ENCODE peak calls at places on chromosomes 5 and 9, in five cellular contexts. One of them, this sample, is unnamed.

GRCh38 chr5:147892696-147893296 is 13.5 kb downstream of the C5orf46 start:
- DNase-seq in NCI-H146: no peak
- DNase-seq in ecto neural progenitor cell: no peak
- DNase-seq in NCI-H1092: no peak
- DNase-seq in H4: no peak
- DNase-seq in this sample: peak

GRCh38 chr9:17731308-17731707 is 152.4 kb downstream of the SH3GL2 start:
- DNase-seq in NCI-H146: no peak
- DNase-seq in ecto neural progenitor cell: no peak
- DNase-seq in NCI-H1092: no peak
- DNase-seq in H4: no peak
- DNase-seq in this sample: no peak

GRCh38 chr5:76735762-76736545 is 20.0 kb downstream of the F2R start:
- DNase-seq in NCI-H146: no peak
- DNase-seq in ecto neural progenitor cell: no peak
- DNase-seq in NCI-H1092: no peak
- DNase-seq in H4: no peak
- DNase-seq in this sample: no peak

GRCh38 chr9:136721339-136722092 is 9.1 kb downstream of the DIPK1B start:
- DNase-seq in NCI-H146: no peak
- DNase-seq in ecto neural progenitor cell: no peak
- DNase-seq in NCI-H1092: no peak
- DNase-seq in H4: no peak
- DNase-seq in this sample: peak

GRCh38 chr5:132056610-132057497 is 3.6 kb upstream of the IL3 start:
- DNase-seq in NCI-H146: no peak
- DNase-seq in ecto neural progenitor cell: peak
- DNase-seq in NCI-H1092: no peak
- DNase-seq in H4: no peak
- DNase-seq in this sample: peak

GRCh38 chr5:82298668-82299067 is 20.5 kb upstream of the RPS23 start:
- DNase-seq in NCI-H146: no peak
- DNase-seq in ecto neural progenitor cell: no peak
- DNase-seq in NCI-H1092: no peak
- DNase-seq in H4: no peak
- DNase-seq in this sample: no peak

GRCh38 chr5:30676223-30676840 is 517.2 kb upstream of the CDH6 start:
- DNase-seq in NCI-H146: no peak
- DNase-seq in ecto neural progenitor cell: no peak
- DNase-seq in NCI-H1092: no peak
- DNase-seq in H4: no peak
- DNase-seq in this sample: no peak

GRCh38 chr9:69535911-69536310 is 136.3 kb downstream of the APBA1 start:
- DNase-seq in NCI-H146: no peak
- DNase-seq in ecto neural progenitor cell: no peak
- DNase-seq in NCI-H1092: no peak
- DNase-seq in H4: no peak
- DNase-seq in this sample: no peak

GRCh38 chr9:114396558-114397218 is 8.9 kb upstream of the AKNA start:
- DNase-seq in NCI-H146: no peak
- DNase-seq in ecto neural progenitor cell: no peak
- DNase-seq in NCI-H1092: no peak
- DNase-seq in H4: peak
- DNase-seq in this sample: no peak

GRCh38 chr5:67963789-67964519 is 251.6 kb upstream of the PIK3R1 start:
- DNase-seq in NCI-H146: no peak
- DNase-seq in ecto neural progenitor cell: no peak
- DNase-seq in NCI-H1092: no peak
- DNase-seq in H4: no peak
- DNase-seq in this sample: no peak

GRCh38 chr5:83472213-83472507 is 616 bp downstream of the VCAN start:
- DNase-seq in NCI-H146: no peak
- DNase-seq in ecto neural progenitor cell: no peak
- DNase-seq in NCI-H1092: no peak
- DNase-seq in H4: no peak
- DNase-seq in this sample: no peak

GRCh38 chr5:156815988-156816599 is 34.0 kb upstream of the PPP1R2B start:
- DNase-seq in NCI-H146: no peak
- DNase-seq in ecto neural progenitor cell: no peak
- DNase-seq in NCI-H1092: no peak
- DNase-seq in H4: no peak
- DNase-seq in this sample: peak

GRCh38 chr5:150511641-150512367 is 3.9 kb downstream of the NDST1 start:
- DNase-seq in NCI-H146: no peak
- DNase-seq in ecto neural progenitor cell: peak
- DNase-seq in NCI-H1092: no peak
- DNase-seq in H4: peak
- DNase-seq in this sample: no peak

GRCh38 chr9:109381011-109381729 is 60.3 kb upstream of the EPB41L4B start:
- DNase-seq in NCI-H146: no peak
- DNase-seq in ecto neural progenitor cell: no peak
- DNase-seq in NCI-H1092: no peak
- DNase-seq in H4: no peak
- DNase-seq in this sample: no peak

GRCh38 chr5:36744041-36744677 is 132.4 kb upstream of the NIPBL start:
- DNase-seq in NCI-H146: no peak
- DNase-seq in ecto neural progenitor cell: no peak
- DNase-seq in NCI-H1092: no peak
- DNase-seq in H4: no peak
- DNase-seq in this sample: no peak

GRCh38 chr9:36922548-36922947 is 111.5 kb downstream of the PAX5 start:
- DNase-seq in NCI-H146: no peak
- DNase-seq in ecto neural progenitor cell: no peak
- DNase-seq in NCI-H1092: no peak
- DNase-seq in H4: peak
- DNase-seq in this sample: no peak

GRCh38 chr9:99601506-99601905 is 220.2 kb upstream of the NR4A3 start:
- DNase-seq in NCI-H146: no peak
- DNase-seq in ecto neural progenitor cell: no peak
- DNase-seq in NCI-H1092: no peak
- DNase-seq in H4: no peak
- DNase-seq in this sample: no peak

GRCh38 chr5:36690041-36690941 is 83.9 kb downstream of the SLC1A3 start:
- DNase-seq in NCI-H146: peak
- DNase-seq in ecto neural progenitor cell: peak
- DNase-seq in NCI-H1092: peak
- DNase-seq in H4: peak
- DNase-seq in this sample: peak

GRCh38 chr5:102296229-102296817 is at the start of gene SLCO4C1:
- DNase-seq in NCI-H146: peak
- DNase-seq in ecto neural progenitor cell: peak
- DNase-seq in NCI-H1092: peak
- DNase-seq in H4: no peak
- DNase-seq in this sample: peak

GRCh38 chr9:21574261-21574660 is 92.1 kb upstream of the IFNE start:
- DNase-seq in NCI-H146: no peak
- DNase-seq in ecto neural progenitor cell: no peak
- DNase-seq in NCI-H1092: no peak
- DNase-seq in H4: no peak
- DNase-seq in this sample: no peak

GRCh38 chr9:82436480-82436879 is 447.9 kb downstream of the SPATA31D1 start:
- DNase-seq in NCI-H146: no peak
- DNase-seq in ecto neural progenitor cell: no peak
- DNase-seq in NCI-H1092: no peak
- DNase-seq in H4: no peak
- DNase-seq in this sample: no peak

GRCh38 chr5:170361600-170361999 is 27.6 kb downstream of the KCNMB1 start:
- DNase-seq in NCI-H146: no peak
- DNase-seq in ecto neural progenitor cell: no peak
- DNase-seq in NCI-H1092: no peak
- DNase-seq in H4: no peak
- DNase-seq in this sample: no peak

GRCh38 chr5:133277744-133278143 is 225.9 kb downstream of the HSPA4 start:
- DNase-seq in NCI-H146: no peak
- DNase-seq in ecto neural progenitor cell: no peak
- DNase-seq in NCI-H1092: no peak
- DNase-seq in H4: no peak
- DNase-seq in this sample: no peak

GRCh38 chr9:128805661-128806060 is 12.6 kb upstream of the ENDOG start:
- DNase-seq in NCI-H146: no peak
- DNase-seq in ecto neural progenitor cell: no peak
- DNase-seq in NCI-H1092: no peak
- DNase-seq in H4: no peak
- DNase-seq in this sample: no peak

GRCh38 chr5:138972836-138973235 is 97.7 kb upstream of the LRRTM2 start:
- DNase-seq in NCI-H146: peak
- DNase-seq in ecto neural progenitor cell: no peak
- DNase-seq in NCI-H1092: no peak
- DNase-seq in H4: no peak
- DNase-seq in this sample: no peak

GRCh38 chr9:5305741-5306140 is 1.2 kb upstream of the RLN2 start:
- DNase-seq in NCI-H146: no peak
- DNase-seq in ecto neural progenitor cell: no peak
- DNase-seq in NCI-H1092: no peak
- DNase-seq in H4: no peak
- DNase-seq in this sample: no peak

GRCh38 chr9:71072587-71072986 is 48.8 kb downstream of the TRPM3 start:
- DNase-seq in NCI-H146: no peak
- DNase-seq in ecto neural progenitor cell: no peak
- DNase-seq in NCI-H1092: no peak
- DNase-seq in H4: no peak
- DNase-seq in this sample: no peak

GRCh38 chr5:159061834-159062530 is 37.7 kb downstream of the EBF1 start:
- DNase-seq in NCI-H146: no peak
- DNase-seq in ecto neural progenitor cell: peak
- DNase-seq in NCI-H1092: no peak
- DNase-seq in H4: no peak
- DNase-seq in this sample: peak

This sample was measured in H9.